ENCODE peak calls at places on chromosomes 5 and 9, in seven cellular contexts. L is IMR-90, I is heart left ventricle, P is uterus, C is esophagus squamous epithelium, O is body of pancreas, T is HepG2. G is an unnamed sample.

GRCh38 chr5:72067682-72068470 is 39.4 kb upstream of the MAP1B start:
- DNase-seq in O (no peak), T (no peak), C (no peak), I (no peak), L (peak; percentile 85), P (no peak), G (no peak)

GRCh38 chr5:111454198-111454606 is 58.1 kb downstream of the STARD4 start:
- DNase-seq in O (no peak), I (no peak), T (no peak), P (no peak), C (no peak), L (peak; percentile 55), G (no peak)

GRCh38 chr5:175457466-175457865 is 13.5 kb upstream of the DRD1 start:
- DNase-seq in T (no peak), P (no peak), O (no peak), I (no peak), L (no peak), C (no peak), G (no peak)

GRCh38 chr5:159909126-159909525 is 7.2 kb upstream of the ADRA1B start:
- DNase-seq in P (no peak), L (no peak), T (no peak), O (no peak), I (no peak), C (no peak), G (no peak)

GRCh38 chr5:170861855-170862766 is at the start of gene RANBP17:
- DNase-seq in I (peak; percentile 58), L (peak; percentile 67), O (peak; percentile 66), P (no peak), T (no peak), C (no peak), G (peak; percentile 69)

GRCh38 chr5:138490648-138491283 is 25.5 kb downstream of the EGR1 start:
- DNase-seq in C (no peak), O (no peak), T (no peak), P (no peak), L (no peak), I (no peak), G (no peak)

GRCh38 chr9:2849943-2850342 is 6.0 kb upstream of the PUM3 start:
- DNase-seq in C (no peak), T (no peak), P (no peak), O (no peak), I (no peak), L (no peak), G (no peak)

GRCh38 chr5:151721812-151722391 is 35.2 kb upstream of the SPARC start:
- DNase-seq in L (no peak), I (no peak), P (no peak), C (no peak), T (no peak), O (no peak), G (no peak)

GRCh38 chr5:1934801-1935429 is 52.2 kb upstream of the IRX4 start:
- DNase-seq in O (no peak), P (no peak), C (no peak), T (no peak), L (no peak), I (no peak), G (no peak)

GRCh38 chr5:5957737-5958136 is 420.6 kb downstream of the MED10 start:
- DNase-seq in T (no peak), L (no peak), O (no peak), P (no peak), C (no peak), I (no peak), G (no peak)
- H3K9me3 ChIP-seq in T (no peaks in the 10 kb centered on the region), L (peaks cover 29% of the 10 kb centered on the region), O (no peaks in the 10 kb centered on the region), P (no peaks in the 10 kb centered on the region), C (no peaks in the 10 kb centered on the region), I (peaks cover 3% of the 10 kb centered on the region), G (no peaks in the 10 kb centered on the region)

DNA sequence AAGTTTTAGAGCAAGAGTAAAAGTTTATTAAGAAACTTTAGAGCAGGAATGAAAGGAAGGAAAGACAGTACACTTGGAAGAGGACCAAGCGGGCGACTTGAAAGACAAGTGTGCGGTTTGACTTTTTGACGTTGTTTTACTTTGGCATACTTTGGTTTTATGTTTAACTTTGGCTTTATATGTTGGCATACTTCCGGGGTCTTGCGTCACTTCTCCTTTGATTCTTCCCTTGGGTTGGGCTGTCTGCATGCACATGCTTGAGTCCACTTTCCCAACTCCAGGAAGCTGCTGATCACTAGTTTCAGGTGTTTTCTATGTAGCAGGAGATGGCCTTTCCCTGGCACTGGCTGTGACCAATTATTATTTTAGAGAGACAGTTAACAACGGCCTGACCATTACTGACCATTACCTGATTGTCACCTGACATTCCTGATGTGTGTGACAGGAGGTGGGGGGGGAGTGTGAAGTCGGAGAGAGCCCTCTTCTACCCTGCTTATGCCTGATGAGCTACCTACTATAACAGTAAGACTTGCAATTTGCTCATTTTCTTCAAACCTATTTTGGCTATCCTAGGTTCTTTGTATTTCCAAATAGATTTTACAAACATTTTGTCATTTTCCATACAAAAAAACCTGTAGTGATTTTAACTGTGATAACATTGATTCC is 45.5 kb downstream of the TNFSF8 start:
- DNase-seq in C (no peak), L (peak; percentile 22), P (no peak), T (peak; percentile 87), O (peak; percentile 22), I (no peak), G (peak; percentile 38)
- TF ChIP-seq POLR2A in C (no peak), L (no peak), P (no peak), T (no peak), O (no peak), I (no peak), G (peak; percentile 23)

GRCh38 chr5:156799171-156799570 is 50.9 kb upstream of the PPP1R2B start:
- DNase-seq in O (no peak), I (no peak), C (no peak), L (no peak), T (no peak), P (no peak), G (no peak)

GRCh38 chr5:156802501-156802900 is 47.6 kb upstream of the PPP1R2B start:
- DNase-seq in L (no peak), C (no peak), P (no peak), T (no peak), O (no peak), I (no peak), G (no peak)

GRCh38 chr5:156798201-156798600 is 51.9 kb upstream of the PPP1R2B start:
- DNase-seq in I (no peak), O (no peak), C (no peak), L (no peak), P (no peak), T (no peak), G (no peak)

GRCh38 chr5:156803404-156803803 is 46.7 kb upstream of the PPP1R2B start:
- DNase-seq in C (no peak), T (no peak), P (no peak), L (no peak), O (no peak), I (no peak), G (no peak)

DNA sequence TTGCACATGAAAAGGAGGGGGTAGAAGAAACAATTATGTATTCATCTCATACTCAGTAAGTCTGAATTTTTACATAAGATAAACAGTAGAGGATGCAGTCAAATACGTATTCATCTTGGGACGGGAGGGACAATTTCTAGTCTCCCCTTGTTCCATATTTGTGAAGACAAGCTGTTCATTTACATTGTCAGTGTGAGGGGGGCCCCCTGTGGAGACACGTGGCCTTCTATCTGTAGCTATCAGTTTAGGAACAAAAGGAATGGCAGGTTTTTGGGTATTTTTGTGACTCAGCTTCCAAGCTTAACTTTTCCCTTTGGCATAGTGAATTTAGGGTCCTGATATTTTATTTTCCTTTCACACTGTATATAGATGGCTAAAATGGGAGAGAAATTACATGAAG is 49.1 kb upstream of the PPP1R2B start:
- DNase-seq in C (no peak), P (no peak), O (no peak), L (no peak), T (no peak), I (no peak), G (no peak)
- H3K9me3 ChIP-seq in C (no peaks in the 10 kb centered on the region), P (no peaks in the 10 kb centered on the region), O (no peaks in the 10 kb centered on the region), L (peaks cover under 1% of the 10 kb centered on the region), T (no peaks in the 10 kb centered on the region), I (no peaks in the 10 kb centered on the region), G (no peaks in the 10 kb centered on the region)

DNA sequence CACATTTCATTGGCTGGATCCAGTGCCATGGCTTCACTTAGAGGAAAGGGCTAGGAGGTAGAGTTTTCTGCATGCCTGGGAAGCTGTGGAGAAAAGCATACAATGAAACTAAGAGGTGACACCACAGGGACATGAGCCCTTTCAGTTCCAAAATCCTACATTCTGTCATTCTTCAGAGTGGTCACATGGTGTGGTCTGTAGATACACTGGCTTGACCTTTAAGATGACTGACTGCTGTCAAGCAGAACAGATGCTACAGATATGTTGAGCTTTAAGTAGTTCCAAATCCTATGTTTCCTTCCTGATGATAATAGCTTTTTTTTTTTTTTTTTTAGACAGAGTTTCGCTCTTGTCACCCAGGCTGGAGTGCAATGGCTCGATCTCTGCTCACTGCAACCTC is 26.2 kb downstream of the DMRT3 start:
- DNase-seq in C (no peak), P (no peak), L (no peak), O (no peak), T (no peak), I (no peak), G (no peak)
- TF ChIP-seq POLR2A in C (no peak), P (no peak), L (no peak), O (no peak), T (no peak), I (no peak), G (no peak)